ENCODE peak calls at places on chromosomes 16 and 17, in ten cellular contexts. One of them, this sample, is unnamed.
A peak's percentile ranks its signal among the peaks of the same experiment; 100 is the strongest.

GRCh38 chr16:50814043-50814442 is 72.2 kb downstream of the CYLD start:
- DNase-seq in CD4-positive, alpha-beta memory T cell: no peak
- DNase-seq in iPS DF 6.9: no peak
- DNase-seq in tibial artery: no peak
- DNase-seq in H9: no peak
- DNase-seq in K562: no peak
- DNase-seq in left ventricle myocardium inferior: no peak
- DNase-seq in right lobe of liver: no peak
- DNase-seq in heart left ventricle: no peak
- DNase-seq in aorta: no peak
- DNase-seq in this sample: no peak

GRCh38 chr16:5422643-5423496 is 325.3 kb upstream of the EEF2KMT start:
- DNase-seq in CD4-positive, alpha-beta memory T cell: no peak
- DNase-seq in iPS DF 6.9: no peak
- DNase-seq in tibial artery: no peak
- DNase-seq in H9: no peak
- DNase-seq in K562: no peak
- DNase-seq in left ventricle myocardium inferior: no peak
- DNase-seq in right lobe of liver: no peak
- DNase-seq in heart left ventricle: no peak
- DNase-seq in aorta: no peak
- DNase-seq in this sample: no peak

GRCh38 chr16:89562027-89562599 is 1.6 kb downstream of the RPL13 start:
- DNase-seq in CD4-positive, alpha-beta memory T cell: no peak
- DNase-seq in iPS DF 6.9: no peak
- DNase-seq in tibial artery: no peak
- DNase-seq in H9: no peak
- DNase-seq in K562: peak; percentile 58
- DNase-seq in left ventricle myocardium inferior: no peak
- DNase-seq in right lobe of liver: no peak
- DNase-seq in heart left ventricle: no peak
- DNase-seq in aorta: no peak
- DNase-seq in this sample: peak; percentile 76

GRCh38 chr16:78936060-78936459 is 664.5 kb downstream of the MAF start:
- DNase-seq in CD4-positive, alpha-beta memory T cell: no peak
- DNase-seq in iPS DF 6.9: no peak
- DNase-seq in tibial artery: no peak
- DNase-seq in H9: no peak
- DNase-seq in K562: no peak
- DNase-seq in left ventricle myocardium inferior: no peak
- DNase-seq in right lobe of liver: no peak
- DNase-seq in heart left ventricle: no peak
- DNase-seq in aorta: no peak
- DNase-seq in this sample: no peak

GRCh38 chr17:20206068-20206467 is 196.9 kb downstream of the SPECC1 start:
- DNase-seq in CD4-positive, alpha-beta memory T cell: no peak
- DNase-seq in iPS DF 6.9: no peak
- DNase-seq in tibial artery: no peak
- DNase-seq in H9: no peak
- DNase-seq in K562: peak; percentile 61
- DNase-seq in left ventricle myocardium inferior: no peak
- DNase-seq in right lobe of liver: no peak
- DNase-seq in heart left ventricle: no peak
- DNase-seq in aorta: peak; percentile 72
- DNase-seq in this sample: no peak

GRCh38 chr17:4959261-4959965 is 8.2 kb downstream of the SPAG7 start:
- DNase-seq in CD4-positive, alpha-beta memory T cell: no peak
- DNase-seq in iPS DF 6.9: no peak
- DNase-seq in tibial artery: no peak
- DNase-seq in H9: no peak
- DNase-seq in K562: no peak
- DNase-seq in left ventricle myocardium inferior: no peak
- DNase-seq in right lobe of liver: no peak
- DNase-seq in heart left ventricle: no peak
- DNase-seq in aorta: no peak
- DNase-seq in this sample: peak; percentile 77

GRCh38 chr16:12010388-12011251 is 34.1 kb downstream of the SNX29 start:
- DNase-seq in CD4-positive, alpha-beta memory T cell: no peak
- DNase-seq in iPS DF 6.9: no peak
- DNase-seq in tibial artery: no peak
- DNase-seq in H9: no peak
- DNase-seq in K562: no peak
- DNase-seq in left ventricle myocardium inferior: no peak
- DNase-seq in right lobe of liver: no peak
- DNase-seq in heart left ventricle: no peak
- DNase-seq in aorta: no peak
- DNase-seq in this sample: no peak

GRCh38 chr17:38455288-38455915 is 27.1 kb downstream of the ARHGAP23 start:
- DNase-seq in CD4-positive, alpha-beta memory T cell: no peak
- DNase-seq in iPS DF 6.9: no peak
- DNase-seq in tibial artery: no peak
- DNase-seq in H9: peak; percentile 71
- DNase-seq in K562: no peak
- DNase-seq in left ventricle myocardium inferior: no peak
- DNase-seq in right lobe of liver: no peak
- DNase-seq in heart left ventricle: no peak
- DNase-seq in aorta: no peak
- DNase-seq in this sample: no peak

GRCh38 chr16:73140944-73141343 is 93.0 kb upstream of the ZFHX3 start:
- DNase-seq in CD4-positive, alpha-beta memory T cell: no peak
- DNase-seq in iPS DF 6.9: no peak
- DNase-seq in tibial artery: no peak
- DNase-seq in H9: no peak
- DNase-seq in K562: no peak
- DNase-seq in left ventricle myocardium inferior: no peak
- DNase-seq in right lobe of liver: no peak
- DNase-seq in heart left ventricle: no peak
- DNase-seq in aorta: no peak
- DNase-seq in this sample: peak; percentile 10

GRCh38 chr16:73145166-73145565 is 97.2 kb upstream of the ZFHX3 start:
- DNase-seq in CD4-positive, alpha-beta memory T cell: no peak
- DNase-seq in iPS DF 6.9: no peak
- DNase-seq in tibial artery: no peak
- DNase-seq in H9: no peak
- DNase-seq in K562: no peak
- DNase-seq in left ventricle myocardium inferior: no peak
- DNase-seq in right lobe of liver: peak; percentile 60
- DNase-seq in heart left ventricle: no peak
- DNase-seq in aorta: no peak
- DNase-seq in this sample: no peak

GRCh38 chr16:73142995-73143394 is 95.1 kb upstream of the ZFHX3 start:
- DNase-seq in CD4-positive, alpha-beta memory T cell: no peak
- DNase-seq in iPS DF 6.9: no peak
- DNase-seq in tibial artery: no peak
- DNase-seq in H9: no peak
- DNase-seq in K562: no peak
- DNase-seq in left ventricle myocardium inferior: no peak
- DNase-seq in right lobe of liver: no peak
- DNase-seq in heart left ventricle: no peak
- DNase-seq in aorta: no peak
- DNase-seq in this sample: no peak

GRCh38 chr16:73143681-73144370 is 95.9 kb upstream of the ZFHX3 start:
- DNase-seq in CD4-positive, alpha-beta memory T cell: no peak
- DNase-seq in iPS DF 6.9: no peak
- DNase-seq in tibial artery: no peak
- DNase-seq in H9: no peak
- DNase-seq in K562: no peak
- DNase-seq in left ventricle myocardium inferior: no peak
- DNase-seq in right lobe of liver: no peak
- DNase-seq in heart left ventricle: no peak
- DNase-seq in aorta: no peak
- DNase-seq in this sample: peak; percentile 27

GRCh38 chr16:73142069-73142880 is 94.3 kb upstream of the ZFHX3 start:
- DNase-seq in CD4-positive, alpha-beta memory T cell: no peak
- DNase-seq in iPS DF 6.9: no peak
- DNase-seq in tibial artery: no peak
- DNase-seq in H9: no peak
- DNase-seq in K562: no peak
- DNase-seq in left ventricle myocardium inferior: no peak
- DNase-seq in right lobe of liver: peak; percentile 78
- DNase-seq in heart left ventricle: no peak
- DNase-seq in aorta: no peak
- DNase-seq in this sample: peak; percentile 47
- H3K9me3 ChIP-seq in CD4-positive, alpha-beta memory T cell: no peaks in the 10 kb centered on the region
- H3K9me3 ChIP-seq in iPS DF 6.9: no peaks in the 10 kb centered on the region
- H3K9me3 ChIP-seq in tibial artery: no peaks in the 10 kb centered on the region
- H3K9me3 ChIP-seq in H9: no peaks in the 10 kb centered on the region
- H3K9me3 ChIP-seq in K562: no peaks in the 10 kb centered on the region
- H3K9me3 ChIP-seq in left ventricle myocardium inferior: no peaks in the 10 kb centered on the region
- H3K9me3 ChIP-seq in right lobe of liver: no peaks in the 10 kb centered on the region
- H3K9me3 ChIP-seq in heart left ventricle: no peaks in the 10 kb centered on the region
- H3K9me3 ChIP-seq in aorta: no peaks in the 10 kb centered on the region
- H3K9me3 ChIP-seq in this sample: no peaks in the 10 kb centered on the region

DNA sequence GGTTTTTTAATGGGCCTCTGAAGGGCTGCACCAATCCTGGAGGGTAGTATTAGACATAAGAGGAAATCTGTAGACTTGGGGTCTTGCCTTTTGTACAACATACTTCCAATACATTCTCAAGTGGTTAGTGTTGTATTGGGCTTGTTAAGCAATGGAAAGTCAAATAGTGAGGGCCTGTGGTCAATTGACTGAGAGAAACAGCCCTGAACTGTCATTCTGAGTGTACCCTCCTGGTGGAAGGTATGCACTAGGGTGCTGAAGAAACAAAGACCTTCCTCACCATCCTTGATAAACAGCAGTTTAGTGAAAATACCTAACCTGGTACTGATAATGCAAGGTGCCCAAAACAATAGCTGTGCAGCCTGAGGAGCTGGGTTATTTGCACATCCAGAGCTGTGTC is 22.2 kb downstream of the OR2C1 start:
- DNase-seq in CD4-positive, alpha-beta memory T cell: no peak
- DNase-seq in iPS DF 6.9: no peak
- DNase-seq in tibial artery: no peak
- DNase-seq in H9: no peak
- DNase-seq in K562: no peak
- DNase-seq in left ventricle myocardium inferior: no peak
- DNase-seq in right lobe of liver: no peak
- DNase-seq in heart left ventricle: no peak
- DNase-seq in aorta: no peak
- DNase-seq in this sample: no peak
- H3K9me3 ChIP-seq in CD4-positive, alpha-beta memory T cell: peaks cover 8% of the 10 kb centered on the region
- H3K9me3 ChIP-seq in iPS DF 6.9: peaks cover 12% of the 10 kb centered on the region
- H3K9me3 ChIP-seq in tibial artery: peaks cover 86% of the 10 kb centered on the region
- H3K9me3 ChIP-seq in H9: peaks cover 37% of the 10 kb centered on the region
- H3K9me3 ChIP-seq in K562: peaks cover 22% of the 10 kb centered on the region
- H3K9me3 ChIP-seq in left ventricle myocardium inferior: no peaks in the 10 kb centered on the region
- H3K9me3 ChIP-seq in right lobe of liver: peaks cover 37% of the 10 kb centered on the region
- H3K9me3 ChIP-seq in heart left ventricle: peaks cover 95% of the 10 kb centered on the region
- H3K9me3 ChIP-seq in aorta: peaks cover 42% of the 10 kb centered on the region
- H3K9me3 ChIP-seq in this sample: peaks cover 13% of the 10 kb centered on the region

GRCh38 chr17:12429125-12429524 is 236.6 kb upstream of the MYOCD start:
- DNase-seq in CD4-positive, alpha-beta memory T cell: no peak
- DNase-seq in iPS DF 6.9: no peak
- DNase-seq in tibial artery: no peak
- DNase-seq in H9: no peak
- DNase-seq in K562: no peak
- DNase-seq in left ventricle myocardium inferior: no peak
- DNase-seq in right lobe of liver: no peak
- DNase-seq in heart left ventricle: no peak
- DNase-seq in aorta: no peak
- DNase-seq in this sample: no peak

GRCh38 chr17:12431188-12431587 is 234.5 kb upstream of the MYOCD start:
- DNase-seq in CD4-positive, alpha-beta memory T cell: no peak
- DNase-seq in iPS DF 6.9: no peak
- DNase-seq in tibial artery: no peak
- DNase-seq in H9: no peak
- DNase-seq in K562: no peak
- DNase-seq in left ventricle myocardium inferior: no peak
- DNase-seq in right lobe of liver: no peak
- DNase-seq in heart left ventricle: no peak
- DNase-seq in aorta: no peak
- DNase-seq in this sample: no peak
- H3K9me3 ChIP-seq in CD4-positive, alpha-beta memory T cell: no peaks in the 10 kb centered on the region
- H3K9me3 ChIP-seq in iPS DF 6.9: no peaks in the 10 kb centered on the region
- H3K9me3 ChIP-seq in tibial artery: no peaks in the 10 kb centered on the region
- H3K9me3 ChIP-seq in H9: no peaks in the 10 kb centered on the region
- H3K9me3 ChIP-seq in K562: no peaks in the 10 kb centered on the region
- H3K9me3 ChIP-seq in left ventricle myocardium inferior: no peaks in the 10 kb centered on the region
- H3K9me3 ChIP-seq in right lobe of liver: no peaks in the 10 kb centered on the region
- H3K9me3 ChIP-seq in heart left ventricle: no peaks in the 10 kb centered on the region
- H3K9me3 ChIP-seq in aorta: no peaks in the 10 kb centered on the region
- H3K9me3 ChIP-seq in this sample: no peaks in the 10 kb centered on the region

GRCh38 chr17:14359251-14359939 is 58.5 kb downstream of the HS3ST3B1 start:
- DNase-seq in CD4-positive, alpha-beta memory T cell: peak; percentile 11
- DNase-seq in iPS DF 6.9: no peak
- DNase-seq in tibial artery: no peak
- DNase-seq in H9: peak; percentile 61
- DNase-seq in K562: no peak
- DNase-seq in left ventricle myocardium inferior: no peak
- DNase-seq in right lobe of liver: no peak
- DNase-seq in heart left ventricle: no peak
- DNase-seq in aorta: no peak
- DNase-seq in this sample: no peak

GRCh38 chr17:14355556-14355955 is 54.7 kb downstream of the HS3ST3B1 start:
- DNase-seq in CD4-positive, alpha-beta memory T cell: no peak
- DNase-seq in iPS DF 6.9: no peak
- DNase-seq in tibial artery: no peak
- DNase-seq in H9: no peak
- DNase-seq in K562: no peak
- DNase-seq in left ventricle myocardium inferior: no peak
- DNase-seq in right lobe of liver: no peak
- DNase-seq in heart left ventricle: no peak
- DNase-seq in aorta: no peak
- DNase-seq in this sample: no peak

GRCh38 chr17:14354807-14355206 is 53.9 kb downstream of the HS3ST3B1 start:
- DNase-seq in CD4-positive, alpha-beta memory T cell: no peak
- DNase-seq in iPS DF 6.9: no peak
- DNase-seq in tibial artery: no peak
- DNase-seq in H9: no peak
- DNase-seq in K562: no peak
- DNase-seq in left ventricle myocardium inferior: no peak
- DNase-seq in right lobe of liver: no peak
- DNase-seq in heart left ventricle: no peak
- DNase-seq in aorta: no peak
- DNase-seq in this sample: no peak

GRCh38 chr17:14352139-14352538 is 51.3 kb downstream of the HS3ST3B1 start:
- DNase-seq in CD4-positive, alpha-beta memory T cell: no peak
- DNase-seq in iPS DF 6.9: no peak
- DNase-seq in tibial artery: no peak
- DNase-seq in H9: no peak
- DNase-seq in K562: no peak
- DNase-seq in left ventricle myocardium inferior: no peak
- DNase-seq in right lobe of liver: no peak
- DNase-seq in heart left ventricle: no peak
- DNase-seq in aorta: no peak
- DNase-seq in this sample: no peak

DNA sequence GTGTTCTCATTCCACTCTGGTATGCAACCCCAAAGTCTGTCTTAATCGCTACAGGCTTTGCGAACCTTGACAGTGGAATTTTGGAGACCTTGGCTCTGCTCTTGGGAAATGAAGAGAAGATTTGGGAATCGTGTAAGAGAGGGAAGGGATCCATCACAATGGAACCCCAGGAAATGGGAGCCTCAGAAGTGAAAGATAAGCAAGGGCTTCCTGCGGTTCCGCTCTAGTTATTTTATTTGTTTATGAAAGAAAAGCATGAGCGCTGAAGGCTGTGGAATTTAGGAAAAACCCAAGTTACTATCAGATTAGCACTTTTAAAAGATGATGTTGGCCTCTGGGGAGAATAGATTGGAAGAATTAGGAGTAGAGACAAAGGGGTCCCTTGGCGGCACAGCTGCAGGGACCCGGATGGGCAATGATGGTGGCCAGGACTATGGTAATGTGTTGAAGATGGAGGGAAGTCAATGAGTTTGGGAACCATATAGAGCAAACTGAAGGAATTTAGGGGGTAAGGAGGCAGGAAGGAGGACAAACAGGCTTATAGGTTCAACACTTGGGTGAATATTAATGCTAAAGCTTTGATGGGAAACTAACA is 55.3 kb downstream of the HS3ST3B1 start:
- DNase-seq in CD4-positive, alpha-beta memory T cell: no peak
- DNase-seq in iPS DF 6.9: no peak
- DNase-seq in tibial artery: no peak
- DNase-seq in H9: peak; percentile 55
- DNase-seq in K562: no peak
- DNase-seq in left ventricle myocardium inferior: no peak
- DNase-seq in right lobe of liver: no peak
- DNase-seq in heart left ventricle: no peak
- DNase-seq in aorta: no peak
- DNase-seq in this sample: no peak
- H3K9me3 ChIP-seq in CD4-positive, alpha-beta memory T cell: no peaks in the 10 kb centered on the region
- H3K9me3 ChIP-seq in iPS DF 6.9: peaks cover 2% of the 10 kb centered on the region
- H3K9me3 ChIP-seq in tibial artery: no peaks in the 10 kb centered on the region
- H3K9me3 ChIP-seq in H9: no peaks in the 10 kb centered on the region
- H3K9me3 ChIP-seq in K562: no peaks in the 10 kb centered on the region
- H3K9me3 ChIP-seq in left ventricle myocardium inferior: no peaks in the 10 kb centered on the region
- H3K9me3 ChIP-seq in right lobe of liver: no peaks in the 10 kb centered on the region
- H3K9me3 ChIP-seq in heart left ventricle: no peaks in the 10 kb centered on the region
- H3K9me3 ChIP-seq in aorta: no peaks in the 10 kb centered on the region
- H3K9me3 ChIP-seq in this sample: no peaks in the 10 kb centered on the region

This sample was measured in small intestine.